ENCODE peak calls at places on chromosomes 11 and 22, in five cellular contexts. N, P, E, G and Q are unnamed samples.

GRCh38 chr11:32056445-32056844 is 34.4 kb upstream of the RCN1 start:
- DNase-seq in P (no peak), N (peak), G (no peak), E (no peak), Q (no peak)

GRCh38 chr11:10490032-10490397 is 35.0 kb downstream of the AMPD3 start:
- DNase-seq in N (no peak), P (no peak), G (no peak), E (no peak), Q (no peak)

GRCh38 chr11:105109855-105110750 is 29.5 kb downstream of the CARD18 start:
- DNase-seq in P (no peak), E (peak), N (no peak), G (no peak), Q (no peak)

GRCh38 chr11:134373591-134374052 is 38.4 kb downstream of the B3GAT1 start:
- DNase-seq in N (no peak), E (no peak), G (no peak), P (no peak), Q (no peak)

GRCh38 chr11:12478743-12479142 is 101.4 kb downstream of the PARVA start:
- DNase-seq in P (no peak), G (no peak), N (peak), E (no peak), Q (no peak)

GRCh38 chr22:49789289-49790141 is 38.2 kb downstream of the BRD1 start:
- DNase-seq in E (no peak), G (no peak), P (no peak), N (no peak), Q (no peak)

GRCh38 chr11:57885298-57886035 is 123.9 kb downstream of the CTNND1 start:
- DNase-seq in G (no peak), E (no peak), N (peak), P (no peak), Q (no peak)

GRCh38 chr11:74646964-74647363 is 54.6 kb downstream of the POLD3 start:
- DNase-seq in P (no peak), E (no peak), G (no peak), N (no peak), Q (no peak)

GRCh38 chr22:49600891-49601431 is 226.7 kb downstream of the BRD1 start:
- DNase-seq in N (no peak), P (no peak), G (no peak), E (no peak), Q (no peak)

GRCh38 chr11:68684385-68685356 is at the start of gene GAL:
- DNase-seq in N (no peak), G (no peak), E (peak), P (no peak), Q (no peak)

GRCh38 chr11:2803186-2804057 is 82.2 kb downstream of the CDKN1C start:
- DNase-seq in E (no peak), P (no peak), N (peak), G (no peak), Q (no peak)

GRCh38 chr11:19243601-19244000 is 2.9 kb upstream of the E2F8 start:
- DNase-seq in N (no peak), G (no peak), E (no peak), P (no peak), Q (no peak)

GRCh38 chr11:102317099-102317767 is at the start of gene BIRC3:
- DNase-seq in G (peak), P (peak), E (peak), N (peak), Q (peak)

GRCh38 chr11:13818325-13818724 is 144.2 kb upstream of the SPON1 start:
- DNase-seq in E (no peak), N (no peak), G (no peak), P (no peak), Q (no peak)

GRCh38 chr11:10659339-10660216 is 34.0 kb downstream of the IRAG1 start:
- DNase-seq in P (no peak), E (peak), G (no peak), N (peak), Q (peak)

GRCh38 chr11:115202061-115202460 is 302.2 kb downstream of the CADM1 start:
- DNase-seq in E (no peak), G (no peak), P (no peak), N (no peak), Q (no peak)

GRCh38 chr22:20013382-20013871 is 3.2 kb downstream of the ARVCF start:
- DNase-seq in E (no peak), G (no peak), P (peak), N (no peak), Q (no peak)